ENCODE peak calls at places on chromosome 11, in seven cellular contexts. Q, M, H, F, W, K and N are unnamed samples. For H3K4me1, the result is how much of the 10 kb centered on the place peaks cover.

GRCh38 chr11:46294365-46295309 is 17.2 kb downstream of the CREB3L1 start:
- DNase-seq in Q (peak), M (peak), K (no peak), F (no peak), H (peak), W (no peak), N (no peak)

GRCh38 chr11:77147668-77148321 is 19.7 kb downstream of the MYO7A start:
- DNase-seq in W (peak), K (no peak), F (no peak), Q (peak), H (peak), M (peak), N (peak)

GRCh38 chr11:45097721-45098493 is 48.5 kb upstream of the PRDM11 start:
- DNase-seq in K (peak), Q (peak), M (peak), W (no peak), H (peak), F (no peak), N (peak)

GRCh38 chr11:134071306-134071705 is 2.4 kb downstream of the JAM3 start:
- DNase-seq in M (no peak), K (no peak), F (no peak), H (no peak), Q (no peak), W (no peak), N (no peak)

GRCh38 chr11:74220376-74220775 is 49.3 kb downstream of the PPME1 start:
- DNase-seq in Q (peak), F (no peak), K (no peak), W (no peak), M (no peak), H (no peak), N (no peak)

GRCh38 chr11:17098632-17099031 is 21.2 kb upstream of the RPS13 start:
- DNase-seq in W (no peak), F (no peak), Q (no peak), M (no peak), H (no peak), K (no peak), N (no peak)

GRCh38 chr11:17933710-17934109 is 79.1 kb downstream of the SERGEF start:
- DNase-seq in M (no peak), H (no peak), Q (no peak), F (no peak), W (no peak), K (no peak), N (no peak)

GRCh38 chr11:117166491-117166890 is 12.1 kb upstream of the SIDT2 start:
- DNase-seq in H (no peak), W (no peak), F (no peak), K (no peak), M (no peak), Q (peak), N (no peak)

GRCh38 chr11:64676253-64676615 is 46.8 kb downstream of the NRXN2 start:
- DNase-seq in Q (no peak), M (no peak), W (no peak), F (no peak), H (no peak), K (no peak), N (no peak)

GRCh38 chr11:20647976-20648565 is 21.3 kb upstream of the NELL1 start:
- DNase-seq in M (peak), K (peak), H (peak), W (no peak), F (no peak), Q (peak), N (peak)

GRCh38 chr11:2375964-2376551 is 1.1 kb upstream of the CD81 start:
- DNase-seq in Q (no peak), K (no peak), F (peak), H (no peak), M (no peak), W (peak), N (no peak)

GRCh38 chr11:45405916-45406670 is 120.0 kb upstream of the SYT13 start:
- DNase-seq in K (peak), M (no peak), F (no peak), Q (no peak), H (no peak), W (no peak), N (no peak)

GRCh38 chr11:2377511-2378443 is 667 bp downstream of the CD81 start:
- DNase-seq in F (peak), K (peak), H (peak), W (peak), M (peak), Q (peak), N (no peak)

GRCh38 chr11:134510641-134511040 is 98.6 kb upstream of the B3GAT1 start:
- DNase-seq in F (peak), K (no peak), W (peak), Q (no peak), M (peak), H (no peak), N (no peak)

GRCh38 chr11:31820438-31820818 is 9.3 kb upstream of the PAX6 start:
- DNase-seq in W (no peak), K (no peak), Q (no peak), F (no peak), M (no peak), H (peak), N (no peak)

GRCh38 chr11:114340311-114341131 is 44.3 kb downstream of the NNMT start:
- DNase-seq in F (peak), H (peak), K (peak), M (peak), Q (peak), W (peak), N (peak)

GRCh38 chr11:85718991-85719807 is 33.2 kb upstream of the CCDC89 start:
- DNase-seq in W (no peak), Q (peak), K (peak), F (peak), M (peak), H (peak), N (peak)

GRCh38 chr11:116929393-116930090 is 92.1 kb upstream of the APOA1 start:
- DNase-seq in W (no peak), K (no peak), F (no peak), M (no peak), H (no peak), Q (peak), N (no peak)

GRCh38 chr11:110121204-110121603 is 28.0 kb downstream of the ZC3H12C start:
- DNase-seq in H (no peak), F (no peak), Q (peak), W (no peak), M (no peak), K (no peak), N (peak)

GRCh38 chr11:67626970-67627369 is 2.8 kb downstream of the NUDT8 start:
- DNase-seq in W (no peak), H (peak), M (peak), F (peak), K (no peak), Q (no peak), N (no peak)

GRCh38 chr11:45176996-45177395 is 30.6 kb downstream of the PRDM11 start:
- DNase-seq in F (no peak), M (no peak), W (no peak), K (no peak), Q (no peak), H (no peak), N (no peak)

GRCh38 chr11:2580061-2580421 is 119.8 kb downstream of the KCNQ1OT1 start:
- DNase-seq in W (peak), H (peak), K (no peak), M (peak), F (peak), Q (no peak), N (no peak)

GRCh38 chr11:82845336-82846036 is 54.7 kb downstream of the PRCP start:
- DNase-seq in H (no peak), K (no peak), M (no peak), F (no peak), W (no peak), Q (no peak), N (no peak)

GRCh38 chr11:57427692-57428082 is 766 bp upstream of the SLC43A3 start:
- DNase-seq in Q (peak), H (no peak), M (no peak), W (no peak), K (no peak), F (peak), N (no peak)

GRCh38 chr11:69106124-69106811 is 49.5 kb upstream of the SMIM38 start:
- DNase-seq in F (no peak), W (peak), Q (no peak), H (no peak), K (no peak), M (no peak), N (no peak)

GRCh38 chr11:64226507-64227051 is 505 bp downstream of the NUDT22 start:
- DNase-seq in Q (no peak), H (peak), F (peak), M (peak), K (no peak), W (peak), N (no peak)

GRCh38 chr11:111429066-111429506 is 50.0 kb upstream of the POU2AF1 start:
- DNase-seq in H (peak), K (peak), M (peak), Q (no peak), W (no peak), F (peak), N (no peak)

GRCh38 chr11:123298488-123299447 is 103.7 kb upstream of the CLMP start:
- DNase-seq in Q (no peak), M (peak), H (peak), K (no peak), F (no peak), W (no peak), N (no peak)

GRCh38 chr11:96235725-96236124 is 107.3 kb downstream of the MAML2 start:
- DNase-seq in Q (no peak), W (no peak), F (no peak), M (no peak), H (no peak), K (no peak), N (no peak)

GRCh38 chr11:103696130-103696529 is 340.3 kb upstream of the DDI1 start:
- DNase-seq in M (no peak), K (no peak), F (no peak), Q (no peak), W (no peak), H (no peak), N (no peak)

GRCh38 chr11:2137202-2138071 is 1.8 kb downstream of the IGF2 start:
- DNase-seq in M (peak), K (peak), Q (peak), W (peak), F (no peak), H (peak), N (no peak)

GRCh38 chr11:69113646-69114340 is 41.9 kb upstream of the SMIM38 start:
- DNase-seq in H (no peak), M (no peak), K (no peak), W (peak), Q (no peak), F (no peak), N (no peak)

GRCh38 chr11:46272816-46273427 is 4.5 kb upstream of the CREB3L1 start:
- DNase-seq in H (no peak), F (no peak), W (peak), Q (peak), K (no peak), M (no peak), N (peak)

GRCh38 chr11:104198576-104198975 is 34.6 kb upstream of the PDGFD start:
- DNase-seq in W (no peak), F (no peak), H (no peak), M (no peak), Q (no peak), K (no peak), N (no peak)

GRCh38 chr11:47756208-47756607 is 10.9 kb downstream of the FNBP4 start:
- DNase-seq in Q (no peak), F (no peak), K (no peak), H (no peak), M (no peak), W (no peak), N (no peak)
- H3K4me1 ChIP-seq in Q (under half), F (under half), K (under half), H (under half), M (under half), W (under half), N (under half)

DNA sequence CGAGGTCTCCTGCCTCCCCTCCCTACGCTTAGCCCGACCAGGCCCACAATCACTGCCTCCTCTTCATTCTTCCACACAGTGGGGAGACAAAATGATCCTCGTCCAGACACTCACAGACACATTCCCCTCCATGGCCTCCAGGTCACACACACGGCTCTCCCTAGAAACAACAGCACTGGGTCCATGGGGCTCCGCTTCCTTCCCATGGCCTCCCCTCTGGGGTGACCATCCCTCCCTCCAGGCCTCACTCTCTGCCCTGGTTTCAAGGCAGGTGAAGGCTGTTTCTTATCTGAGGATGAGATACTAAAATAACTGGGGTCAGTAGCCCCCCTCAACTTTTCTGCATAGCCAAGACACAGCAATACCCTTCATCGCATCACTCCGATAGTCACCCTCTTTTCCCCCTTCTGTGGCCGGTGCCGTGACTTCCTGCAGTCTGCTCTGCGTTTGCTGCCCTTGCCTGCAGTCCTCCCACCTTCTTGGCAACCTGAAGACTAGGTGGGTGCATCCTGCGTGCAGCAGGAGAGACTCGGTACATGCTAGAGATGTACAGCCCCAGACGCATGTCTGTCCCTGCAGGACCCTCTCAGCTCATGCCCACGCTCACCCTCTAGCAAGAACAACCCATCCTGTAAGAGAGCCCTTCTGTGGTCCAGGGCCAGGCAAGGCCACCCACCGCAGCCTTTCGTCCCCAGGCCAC is 55.8 kb downstream of the CD6 start:
- DNase-seq in H (no peak), K (no peak), W (no peak), Q (no peak), M (no peak), F (no peak), N (no peak)
- H3K27ac ChIP-seq in H (no peak), K (no peak), W (no peak), Q (no peak), M (no peak), F (no peak), N (no peak)

DNA sequence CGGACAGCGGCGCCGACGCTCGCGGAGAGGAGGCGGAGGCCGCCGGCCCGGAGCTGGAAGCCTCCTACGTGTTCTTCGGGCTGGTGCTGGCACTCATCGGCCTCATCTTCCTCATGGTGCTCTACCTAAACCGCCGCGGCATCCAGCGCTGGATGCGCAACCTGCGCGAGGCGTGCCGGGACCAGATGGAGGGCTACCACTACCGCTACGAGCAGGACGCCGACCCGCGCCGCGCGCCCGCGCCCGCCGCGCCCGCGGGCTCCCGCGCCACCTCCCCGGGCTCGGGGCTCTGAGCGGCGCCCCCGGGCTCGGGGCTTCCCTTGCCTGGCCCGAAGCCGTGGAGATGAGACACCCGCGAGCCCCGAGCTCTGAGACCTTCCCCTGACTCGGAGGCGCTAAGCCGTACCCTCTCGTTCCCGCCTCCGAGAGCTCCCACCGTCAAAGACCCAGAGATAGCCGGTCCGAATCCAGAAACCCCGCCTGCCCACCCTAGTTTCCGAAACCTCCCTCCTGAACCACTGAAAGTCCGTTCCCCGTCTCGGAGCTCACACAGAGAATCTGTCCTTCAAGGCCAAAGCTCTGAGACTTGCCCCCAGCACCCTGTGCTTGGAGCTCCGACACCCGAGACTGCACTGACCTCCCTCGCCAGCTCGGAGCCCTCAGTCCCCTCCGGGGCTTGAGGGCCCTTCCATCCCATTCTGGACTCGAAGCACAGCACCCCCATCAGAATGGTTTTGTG is 1.5 kb downstream of the TPBGL start:
- DNase-seq in Q (no peak), M (no peak), W (no peak), H (peak), F (peak), K (no peak), N (no peak)
- TF ChIP-seq CTCF in Q (no peak), M (no peak), W (no peak), H (no peak), F (no peak), K (peak), N (no peak)

GRCh38 chr11:66462010-66462409 is 4.7 kb upstream of the PELI3 start:
- DNase-seq in W (no peak), Q (no peak), K (no peak), F (no peak), M (no peak), H (no peak), N (no peak)
- H3K4me1 ChIP-seq in W (under half), Q (under half), K (under half), F (under half), M (under half), H (under half), N (under half)

DNA sequence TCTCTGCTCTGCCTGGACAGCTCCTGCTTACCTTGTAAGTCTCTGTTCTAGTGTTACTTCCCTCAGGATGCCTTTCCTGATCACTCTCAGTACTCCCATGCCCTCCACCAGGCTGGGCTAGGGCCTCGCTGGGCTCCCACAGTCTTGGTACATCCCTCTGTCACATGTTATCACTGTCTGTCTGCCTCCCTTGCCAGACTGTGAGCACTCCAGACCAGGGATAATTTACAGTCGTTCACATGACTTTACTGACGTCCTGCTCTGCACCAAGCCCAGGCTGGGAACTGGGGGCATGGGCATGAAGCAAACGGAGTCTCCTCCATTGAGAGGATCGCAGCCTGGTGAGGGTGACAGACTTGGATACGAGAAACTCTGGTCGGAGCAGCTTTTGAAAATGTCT is 12.4 kb downstream of the USP35 start:
- DNase-seq in H (no peak), Q (no peak), K (no peak), W (peak), M (no peak), F (no peak), N (no peak)
- H3K27ac ChIP-seq in H (no peak), Q (no peak), K (no peak), W (no peak), M (no peak), F (no peak), N (no peak)

GRCh38 chr11:62974848-62975522 is 9.8 kb downstream of the SLC22A6 start:
- DNase-seq in H (peak), K (peak), Q (no peak), W (no peak), M (peak), F (no peak), N (no peak)
- TF ChIP-seq CTCF in H (peak), K (peak), Q (peak), W (peak), M (peak), F (peak), N (peak)

DNA sequence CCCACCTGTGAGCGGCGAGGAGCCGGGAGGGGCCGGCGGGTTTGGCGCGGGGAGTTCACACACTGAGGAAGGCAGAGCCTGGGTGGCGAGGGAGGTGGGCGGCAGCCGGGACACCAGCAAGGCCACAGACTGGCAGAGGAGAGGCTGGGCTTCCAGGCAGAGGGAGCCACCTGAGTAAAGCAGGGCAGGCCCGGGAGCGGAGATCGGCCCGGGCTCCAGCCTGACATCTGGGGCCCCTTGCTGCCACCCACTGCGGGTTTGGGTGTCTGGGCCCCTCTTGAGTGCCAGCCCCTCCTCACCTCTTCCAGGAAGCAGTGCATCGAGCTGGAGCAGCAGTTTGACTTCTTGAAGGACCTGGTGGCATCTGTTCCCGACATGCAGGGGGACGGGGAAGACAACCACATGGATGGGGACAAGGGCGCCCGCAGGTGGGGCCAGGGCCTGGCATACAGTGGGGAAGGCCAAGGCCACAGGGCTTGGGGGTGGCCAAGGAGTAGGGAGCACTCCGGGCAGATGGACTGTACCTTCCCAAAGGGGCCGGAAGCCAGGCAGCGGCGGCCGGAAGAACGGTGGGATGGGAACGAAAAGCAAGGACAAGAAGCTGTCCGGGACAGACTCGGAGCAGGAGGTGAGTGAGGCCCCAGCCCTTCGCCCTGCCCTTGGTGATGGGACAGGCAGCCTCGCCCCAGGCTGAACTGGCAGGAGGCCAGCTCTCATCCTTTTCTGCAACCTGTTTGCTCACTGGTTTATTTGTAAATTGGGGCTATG is 993 bp downstream of the DRAP1 start:
- DNase-seq in K (no peak), Q (no peak), W (no peak), F (peak), H (no peak), M (no peak), N (no peak)
- H3K4me1 ChIP-seq in K (under half), Q (under half), W (under half), F (half or more), H (under half), M (under half), N (under half)

GRCh38 chr11:27545035-27545434 is 38.5 kb upstream of the LIN7C start:
- DNase-seq in Q (no peak), K (no peak), W (no peak), F (no peak), M (no peak), H (no peak), N (no peak)
- H3K27ac ChIP-seq in Q (no peak), K (no peak), W (no peak), F (no peak), M (no peak), H (no peak), N (no peak)

DNA sequence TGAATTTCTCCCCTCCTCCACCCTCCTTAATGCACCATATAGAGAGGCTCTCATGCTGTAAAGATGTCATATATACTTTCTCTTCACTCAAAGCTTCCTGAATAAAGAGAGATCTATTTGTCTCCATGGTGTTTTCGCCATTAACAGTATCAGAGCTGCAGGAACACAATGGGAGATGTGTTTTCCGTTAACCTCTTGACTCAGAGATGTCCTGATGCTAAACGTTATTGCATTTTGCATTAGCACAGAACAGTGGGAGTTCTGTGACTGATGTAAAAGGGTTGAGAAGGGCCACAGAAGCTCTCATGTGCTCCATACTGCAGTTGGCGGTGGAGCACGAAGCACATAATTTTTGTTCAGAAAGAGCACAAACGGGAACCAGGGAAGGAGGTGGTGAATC is 25.7 kb upstream of the BLID start:
- DNase-seq in Q (no peak), F (no peak), K (no peak), M (no peak), W (no peak), H (no peak), N (no peak)
- TF ChIP-seq CTCF in Q (no peak), F (no peak), K (no peak), M (no peak), W (no peak), H (no peak), N (no peak)